ENCODE peak calls at places on chromosome 9, in four cellular contexts. T, X, R and Y are unnamed samples.
A peak's percentile ranks its signal among the peaks of the same experiment; 100 is the strongest.

GRCh38 chr9:130276121-130276520 is 10.6 kb downstream of the HMCN2 start:
- DNase-seq in T (peak; percentile 87), X (no peak), R (no peak), Y (no peak)

GRCh38 chr9:133658442-133659431 is 22.6 kb downstream of the DBH start:
- DNase-seq in T (peak; percentile 58), X (no peak), R (no peak), Y (no peak)

GRCh38 chr9:116099821-116100220 is 53.8 kb upstream of the PAPPA start:
- DNase-seq in T (peak; percentile 88), X (no peak), R (no peak), Y (no peak)

GRCh38 chr9:132748450-132748849 is 78.2 kb downstream of the GTF3C4 start:
- DNase-seq in T (no peak), X (no peak), R (no peak), Y (no peak)

GRCh38 chr9:100425758-100426157 is 1.2 kb upstream of the MSANTD3 start:
- DNase-seq in T (peak; percentile 39), X (no peak), R (no peak), Y (no peak)

GRCh38 chr9:134534661-134535080 is 106.9 kb upstream of the COL5A1 start:
- DNase-seq in T (peak; percentile 62), X (no peak), R (no peak), Y (no peak)

GRCh38 chr9:131585375-131585774 is 40.1 kb downstream of the PRRT1B start:
- DNase-seq in T (no peak), X (peak; percentile 49), R (peak; percentile 68), Y (peak; percentile 51)

GRCh38 chr9:137449081-137449844 is 8.1 kb upstream of the ENTPD8 start:
- DNase-seq in T (no peak), X (no peak), R (no peak), Y (no peak)

DNA sequence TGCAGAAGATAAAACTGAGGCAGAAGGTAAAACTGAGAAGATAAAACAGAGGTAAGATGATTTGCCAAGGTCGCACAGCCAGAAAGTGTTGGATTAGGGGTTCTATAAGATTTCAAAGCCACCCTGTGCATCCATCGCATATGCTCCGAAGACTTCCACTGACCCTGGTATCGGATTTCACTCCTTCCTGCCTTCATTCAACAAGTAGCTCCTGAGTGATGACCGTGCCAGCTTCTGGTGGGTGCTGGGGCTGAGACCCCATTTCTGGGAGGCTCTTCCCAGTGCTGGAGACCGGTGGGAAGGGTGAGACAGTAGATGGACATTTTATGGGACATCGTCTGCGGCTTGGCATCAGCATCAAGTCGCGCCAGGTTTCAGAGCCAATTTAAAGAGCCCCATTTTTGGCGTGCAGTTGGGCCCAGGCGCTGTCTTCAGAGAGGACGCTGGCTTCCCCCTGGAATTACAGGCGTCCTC is 53.7 kb upstream of the DAB2IP start:
- DNase-seq in T (no peak), X (no peak), R (no peak), Y (no peak)
- H3K4me3 ChIP-seq in T (no peak overlapping the region), X (no peak overlapping the region), R (no peak overlapping the region), Y (no peak overlapping the region)

GRCh38 chr9:125966959-125967711 is 220.0 kb downstream of the PBX3 start:
- DNase-seq in T (peak; percentile 10), X (no peak), R (no peak), Y (no peak)
- H3K4me1 ChIP-seq in T (no peaks in the 10 kb centered on the region), X (no peaks in the 10 kb centered on the region), R (no peaks in the 10 kb centered on the region), Y (no peaks in the 10 kb centered on the region)

DNA sequence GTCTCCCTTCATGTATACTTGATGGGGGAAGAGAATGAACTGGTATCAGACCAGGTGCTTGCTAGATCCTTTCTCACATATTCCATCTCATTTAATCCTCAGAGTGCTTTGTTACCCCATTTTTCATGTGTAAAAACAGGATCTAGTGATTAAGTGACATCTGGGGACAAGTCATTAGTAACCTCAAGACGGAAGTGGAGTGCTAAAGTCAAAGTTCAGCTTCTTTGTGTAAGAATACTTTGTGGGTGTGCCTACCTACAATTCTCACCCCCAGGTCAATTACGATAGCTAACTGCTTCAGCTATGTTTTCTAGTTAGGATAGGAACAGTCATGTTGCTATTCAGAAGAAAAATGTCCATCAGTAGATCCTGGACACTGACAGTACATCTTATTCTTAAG is 3.1 kb upstream of the FAM120AOS start:
- DNase-seq in T (no peak), X (no peak), R (no peak), Y (no peak)
- H3K4me3 ChIP-seq in T (no peak overlapping the region), X (no peak overlapping the region), R (no peak overlapping the region), Y (no peak overlapping the region)

GRCh38 chr9:33029106-33029788 is 4.2 kb downstream of the DNAJA1 start:
- DNase-seq in T (peak; percentile 38), X (no peak), R (no peak), Y (no peak)

GRCh38 chr9:33032865-33033264 is 7.8 kb downstream of the DNAJA1 start:
- DNase-seq in T (no peak), X (no peak), R (no peak), Y (no peak)

GRCh38 chr9:33030285-33030684 is 5.2 kb downstream of the DNAJA1 start:
- DNase-seq in T (no peak), X (no peak), R (no peak), Y (no peak)

GRCh38 chr9:33032292-33032691 is 7.2 kb downstream of the DNAJA1 start:
- DNase-seq in T (no peak), X (no peak), R (no peak), Y (no peak)
- H3K4me1 ChIP-seq in T (peaks cover 9% of the 10 kb centered on the region), X (peaks cover 42% of the 10 kb centered on the region), R (peaks cover 21% of the 10 kb centered on the region), Y (peaks cover 22% of the 10 kb centered on the region)

GRCh38 chr9:82583524-82583923 is 479.4 kb downstream of the RASEF start:
- DNase-seq in T (no peak), X (no peak), R (no peak), Y (no peak)
- H3K4me3 ChIP-seq in T (no peak overlapping the region), X (no peak overlapping the region), R (no peak overlapping the region), Y (no peak overlapping the region)

GRCh38 chr9:121283856-121284732 is 16.1 kb downstream of the GSN start:
- DNase-seq in T (no peak), X (no peak), R (no peak), Y (no peak)
- H3K4me1 ChIP-seq in T (peaks cover 60% of the 10 kb centered on the region), X (no peaks in the 10 kb centered on the region), R (peaks cover 99% of the 10 kb centered on the region), Y (no peaks in the 10 kb centered on the region)

GRCh38 chr9:99261923-99262322 is 39.8 kb downstream of the SEC61B start:
- DNase-seq in T (no peak), X (no peak), R (no peak), Y (no peak)

GRCh38 chr9:99264070-99264469 is 42.0 kb downstream of the SEC61B start:
- DNase-seq in T (no peak), X (no peak), R (no peak), Y (no peak)

GRCh38 chr9:99262949-99263418 is 40.9 kb downstream of the SEC61B start:
- DNase-seq in T (no peak), X (no peak), R (no peak), Y (no peak)

GRCh38 chr9:99269429-99269828 is 47.3 kb downstream of the SEC61B start:
- DNase-seq in T (peak; percentile 87), X (no peak), R (no peak), Y (no peak)

GRCh38 chr9:99266136-99267023 is 44.3 kb downstream of the SEC61B start:
- DNase-seq in T (peak; percentile 71), X (peak; percentile 59), R (peak; percentile 59), Y (peak; percentile 18)
- H3K4me3 ChIP-seq in T (no peak overlapping the region), X (no peak overlapping the region), R (no peak overlapping the region), Y (no peak overlapping the region)